ENCODE peak calls at places on chromosomes 6 and 20, in six cellular contexts. M is GM12878, G is K562, Y is HepG2, J is SK-N-SH, N is H1. F is an unnamed sample.

GRCh38 chr6:113082691-113083090 is 735.6 kb downstream of the RFPL4B start:
- DNase-seq in M (no peak), G (no peak), Y (no peak), J (no peak), N (no peak), F (no peak)

GRCh38 chr6:84645563-84646266 is 118.7 kb downstream of the TBX18 start:
- DNase-seq in M (no peak), G (no peak), Y (no peak), J (no peak), N (no peak), F (no peak)

GRCh38 chr20:53981752-53982437 is 88.5 kb downstream of the BCAS1 start:
- DNase-seq in M (no peak), G (no peak), Y (no peak), J (no peak), N (no peak), F (no peak)

GRCh38 chr20:7291946-7292345 is 524.5 kb downstream of the BMP2 start:
- DNase-seq in M (no peak), G (no peak), Y (no peak), J (no peak), N (no peak), F (no peak)

GRCh38 chr6:158628542-158628941 is 16.0 kb downstream of the DYNLT1 start:
- DNase-seq in M (no peak), G (no peak), Y (no peak), J (no peak), N (no peak), F (no peak)

GRCh38 chr20:57426831-57427230 is 35.6 kb downstream of the RBM38 start:
- DNase-seq in M (no peak), G (no peak), Y (no peak), J (no peak), N (no peak), F (no peak)

GRCh38 chr6:135993321-135993720 is 141.8 kb downstream of the PDE7B start:
- DNase-seq in M (no peak), G (no peak), Y (no peak), J (no peak), N (no peak), F (no peak)

GRCh38 chr6:71444222-71444621 is 155.6 kb downstream of the OGFRL1 start:
- DNase-seq in M (no peak), G (no peak), Y (peak), J (no peak), N (no peak), F (no peak)

GRCh38 chr6:40308533-40309306 is 278.4 kb downstream of the LRFN2 start:
- DNase-seq in M (peak), G (peak), Y (peak), J (peak), N (peak), F (peak)

GRCh38 chr20:24504331-24505285 is 35.2 kb downstream of the SYNDIG1 start:
- DNase-seq in M (no peak), G (no peak), Y (no peak), J (no peak), N (no peak), F (no peak)

GRCh38 chr6:50952092-50952932 is 133.6 kb downstream of the TFAP2B start:
- DNase-seq in M (no peak), G (peak), Y (no peak), J (no peak), N (no peak), F (no peak)

GRCh38 chr6:78611886-78612480 is 255.4 kb upstream of the IRAK1BP1 start:
- DNase-seq in M (no peak), G (peak), Y (peak), J (peak), N (no peak), F (no peak)

GRCh38 chr6:28968476-28968875 is 36.6 kb downstream of the ZNF311 start:
- DNase-seq in M (no peak), G (no peak), Y (no peak), J (no peak), N (no peak), F (no peak)

GRCh38 chr20:36544134-36545018 is 3.1 kb downstream of the MYL9 start:
- DNase-seq in M (no peak), G (no peak), Y (no peak), J (no peak), N (no peak), F (no peak)

GRCh38 chr6:127554435-127555006 is 22.5 kb upstream of the C6orf58 start:
- DNase-seq in M (no peak), G (no peak), Y (peak), J (peak), N (no peak), F (peak)

GRCh38 chr6:13859871-13860555 is 45.7 kb upstream of the MCUR1 start:
- DNase-seq in M (no peak), G (no peak), Y (no peak), J (peak), N (no peak), F (no peak)

GRCh38 chr6:89999154-89999553 is 104.9 kb downstream of the GJA10 start:
- DNase-seq in M (no peak), G (peak), Y (no peak), J (no peak), N (no peak), F (peak)

GRCh38 chr6:121839891-121840290 is 404.4 kb downstream of the GJA1 start:
- DNase-seq in M (no peak), G (no peak), Y (no peak), J (no peak), N (no peak), F (no peak)

GRCh38 chr6:138403324-138403800 is 661 bp upstream of the HEBP2 start:
- DNase-seq in M (no peak), G (peak), Y (no peak), J (peak), N (no peak), F (peak)

GRCh38 chr20:56897318-56897962 is 268.3 kb downstream of the TFAP2C start:
- DNase-seq in M (no peak), G (no peak), Y (no peak), J (no peak), N (no peak), F (no peak)

GRCh38 chr6:12957321-12958051 is 240.9 kb downstream of the PHACTR1 start:
- DNase-seq in M (no peak), G (no peak), Y (no peak), J (peak), N (no peak), F (peak)

GRCh38 chr20:46286380-46286779 is 21.9 kb downstream of the CDH22 start:
- DNase-seq in M (no peak), G (no peak), Y (no peak), J (no peak), N (no peak), F (no peak)

GRCh38 chr20:42846784-42847490 is 342.8 kb downstream of the PTPRT start:
- DNase-seq in M (no peak), G (no peak), Y (no peak), J (no peak), N (no peak), F (no peak)

GRCh38 chr6:30885999-30886896 is 1.9 kb downstream of the DDR1 start:
- DNase-seq in M (no peak), G (peak), Y (peak), J (peak), N (peak), F (no peak)

GRCh38 chr20:64164123-64164836 is at the start of gene MYT1:
- DNase-seq in M (no peak), G (no peak), Y (no peak), J (peak), N (no peak), F (no peak)

GRCh38 chr6:33761922-33762629 is 15.4 kb upstream of the IP6K3 start:
- DNase-seq in M (no peak), G (peak), Y (peak), J (peak), N (no peak), F (peak)

GRCh38 chr6:168149015-168149414 is 70.0 kb upstream of the FRMD1 start:
- DNase-seq in M (no peak), G (no peak), Y (no peak), J (no peak), N (no peak), F (no peak)

GRCh38 chr20:62258499-62259293 is 20.4 kb downstream of the OSBPL2 start:
- DNase-seq in M (no peak), G (no peak), Y (no peak), J (no peak), N (no peak), F (no peak)

GRCh38 chr6:125477141-125477540 is 175.4 kb upstream of the HDDC2 start:
- DNase-seq in M (no peak), G (no peak), Y (no peak), J (no peak), N (no peak), F (no peak)

GRCh38 chr6:142886431-142887170 is 58.4 kb downstream of the HIVEP2 start:
- DNase-seq in M (peak), G (no peak), Y (peak), J (no peak), N (no peak), F (peak)

GRCh38 chr20:62411479-62412193 is 4.6 kb upstream of the CABLES2 start:
- DNase-seq in M (no peak), G (no peak), Y (peak), J (no peak), N (no peak), F (no peak)

GRCh38 chr6:131931063-131931745 is 20.0 kb downstream of the CCN2 start:
- DNase-seq in M (no peak), G (no peak), Y (no peak), J (no peak), N (no peak), F (no peak)

GRCh38 chr6:126344181-126344580 is 4.3 kb downstream of the CENPW start:
- DNase-seq in M (no peak), G (no peak), Y (no peak), J (no peak), N (no peak), F (no peak)

GRCh38 chr6:113672691-113673149 is 184.4 kb upstream of the MARCKS start:
- DNase-seq in M (no peak), G (no peak), Y (peak), J (peak), N (no peak), F (no peak)

GRCh38 chr6:53825514-53826321 is 30.9 kb downstream of the LRRC1 start:
- DNase-seq in M (no peak), G (no peak), Y (no peak), J (no peak), N (no peak), F (no peak)

DNA sequence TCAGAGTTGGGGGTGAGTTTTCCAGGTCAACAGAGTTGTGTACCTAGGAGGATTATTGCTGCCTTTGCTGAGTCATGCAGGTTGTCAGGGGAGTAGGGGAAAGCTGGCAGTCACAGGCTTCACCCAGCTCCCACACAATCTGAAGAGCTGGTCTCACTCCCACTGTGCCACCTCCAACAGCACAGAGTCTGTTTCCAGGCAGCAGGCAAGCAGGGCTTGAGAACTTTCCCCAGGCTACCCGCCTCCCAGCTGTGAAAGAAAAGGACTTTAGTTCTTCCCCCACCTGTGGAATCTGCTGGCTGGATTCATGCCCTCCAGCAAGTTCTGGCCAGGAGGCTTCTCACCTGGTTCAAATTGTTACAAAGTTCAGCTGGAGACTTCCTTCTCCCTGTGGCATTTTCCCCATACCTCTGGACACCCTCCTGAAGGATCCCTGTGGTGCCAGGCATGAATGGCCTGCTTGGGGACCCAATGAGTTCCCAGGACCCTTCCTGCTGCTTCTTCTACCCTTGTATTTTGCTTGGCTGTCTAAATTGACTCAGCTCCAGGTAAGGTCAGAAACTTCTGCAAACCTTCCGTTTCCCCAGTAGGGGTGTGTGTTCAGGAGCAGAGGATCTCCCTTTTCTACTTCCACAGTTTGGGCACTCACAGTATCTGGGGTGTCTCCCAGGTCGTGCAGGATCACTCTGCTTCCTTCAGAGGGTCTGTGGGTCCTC is 378.1 kb upstream of the MAN1A1 start:
- DNase-seq in M (no peak), G (no peak), Y (peak), J (no peak), N (no peak), F (no peak)
- TF ChIP-seq GABPA in M (no peak), G (no peak), Y (no peak), J (no peak), N (no peak), F (no peak)

DNA sequence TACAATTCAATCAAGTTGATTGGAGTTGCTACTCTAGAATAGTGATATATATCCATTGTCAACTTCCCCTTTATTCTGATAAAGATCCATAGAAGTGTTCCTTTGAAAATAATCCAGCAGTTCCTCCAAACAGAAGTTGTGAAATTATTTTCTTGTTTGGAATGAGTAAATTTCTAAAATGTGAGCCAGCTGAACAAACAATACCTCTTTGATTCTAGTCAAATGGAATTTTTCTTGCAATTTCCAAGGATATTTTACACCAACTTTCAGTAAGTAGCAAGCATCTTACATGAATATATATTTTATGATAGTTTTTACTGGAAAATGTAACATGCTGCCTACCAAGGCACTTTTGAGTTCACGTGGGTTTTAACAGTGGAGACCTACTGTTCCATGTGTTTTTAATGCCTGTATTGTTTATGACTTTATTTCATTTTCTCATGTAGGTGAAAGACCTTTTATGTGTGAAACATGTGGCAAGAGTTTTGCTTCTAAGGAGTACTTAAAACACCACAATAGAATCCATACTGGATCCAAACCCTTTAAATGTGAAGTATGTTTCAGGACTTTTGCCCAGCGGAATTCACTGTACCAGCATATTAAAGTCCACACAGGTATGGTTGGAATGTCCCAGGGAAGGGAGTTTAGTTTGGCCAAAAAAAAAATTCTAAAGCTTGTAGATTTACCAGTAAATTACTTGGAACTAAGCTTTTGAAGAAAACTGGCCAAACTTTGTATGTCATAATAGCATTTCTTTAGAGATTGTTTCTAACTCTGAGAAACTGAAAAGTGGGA is 6.5 kb downstream of the GZF1 start:
- DNase-seq in M (no peak), G (no peak), Y (no peak), J (no peak), N (no peak), F (no peak)
- TF ChIP-seq GABPA in M (no peak), G (no peak), Y (no peak), J (no peak), N (no peak), F (no peak)

DNA sequence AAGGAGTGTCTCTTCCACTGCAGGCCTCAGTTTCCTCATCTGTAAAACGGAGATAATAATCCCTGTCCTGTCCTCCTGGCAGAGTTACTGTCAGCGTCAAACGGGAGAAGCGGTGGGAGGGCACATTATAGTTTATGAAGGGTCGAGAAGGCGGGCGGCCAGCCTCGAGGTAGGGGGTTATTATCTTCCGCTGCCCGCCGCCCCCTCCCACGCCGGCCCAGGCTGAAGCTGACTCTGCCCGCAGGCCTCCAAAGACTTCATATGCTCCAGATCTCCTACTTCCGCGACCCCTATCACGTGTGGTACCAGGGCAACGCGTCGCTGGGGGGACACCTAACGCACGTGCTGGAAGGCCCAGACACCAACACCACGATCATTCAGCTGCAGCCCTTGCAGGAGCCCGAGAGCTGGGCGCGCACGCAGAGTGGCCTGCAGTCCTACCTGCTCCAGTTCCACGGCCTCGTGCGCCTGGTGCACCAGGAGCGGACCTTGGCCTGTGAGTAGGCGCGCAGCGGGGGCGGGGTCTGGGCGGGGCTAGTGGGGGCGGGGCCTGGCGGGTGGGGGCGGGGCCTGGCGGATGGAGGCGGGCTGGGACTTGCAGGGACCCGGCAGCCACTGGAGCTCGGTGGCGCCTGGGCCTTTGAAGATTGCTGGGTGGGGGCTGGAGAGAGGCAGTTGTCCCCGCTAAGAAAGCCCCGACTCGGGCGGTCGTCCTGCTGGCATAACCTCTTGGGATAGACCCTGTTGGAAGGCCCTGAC is 2.8 kb downstream of the PROCR start:
- DNase-seq in M (no peak), G (peak), Y (peak), J (peak), N (no peak), F (no peak)
- TF ChIP-seq GABPA in M (no peak), G (no peak), Y (no peak), J (no peak), N (peak), F (no peak)

GRCh38 chr20:50314326-50314725 is 123.7 kb downstream of the CEBPB start:
- DNase-seq in M (no peak), G (no peak), Y (no peak), J (no peak), N (no peak), F (no peak)
- TF ChIP-seq GABPA in M (no peak), G (no peak), Y (no peak), J (no peak), N (no peak), F (no peak)

DNA sequence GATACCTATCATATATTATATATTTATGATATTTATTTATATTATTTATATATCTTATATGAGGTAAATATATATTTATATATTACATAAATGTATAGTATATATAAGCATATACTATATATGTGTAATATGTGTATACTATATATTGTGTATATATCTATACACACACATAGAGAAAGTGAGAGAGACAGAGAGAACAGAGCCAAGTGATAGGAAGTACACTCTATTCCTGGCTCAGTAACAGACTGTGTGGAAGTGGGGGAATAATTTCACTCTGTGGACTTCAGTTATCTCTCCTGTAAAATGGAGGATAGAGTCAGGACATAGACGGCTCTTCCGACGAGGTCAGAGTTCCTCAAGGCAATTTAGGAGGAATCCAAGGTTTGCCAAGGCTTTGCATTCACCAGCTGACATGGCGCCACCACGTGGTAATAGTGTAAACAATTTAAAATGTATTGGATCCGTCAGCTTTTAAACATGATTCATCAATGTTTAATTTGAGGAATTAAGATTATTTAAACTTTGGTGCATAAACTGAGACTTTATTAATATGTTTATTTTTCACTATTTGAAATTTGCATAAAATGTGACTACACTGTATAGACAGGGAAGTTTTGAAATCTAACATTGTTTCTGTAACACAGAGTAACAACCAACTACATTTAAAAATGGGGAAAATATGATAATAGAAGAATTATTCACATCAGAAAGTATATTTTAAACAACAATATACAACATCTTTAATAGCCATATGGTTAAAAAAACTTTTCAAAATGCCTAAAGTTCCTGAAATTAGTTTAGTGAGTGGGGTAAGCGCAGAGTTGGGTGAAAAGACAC is 75.4 kb upstream of the TMEM244 start:
- DNase-seq in M (peak), G (peak), Y (peak), J (no peak), N (peak), F (peak)
- TF ChIP-seq GABPA in M (no peak), G (no peak), Y (no peak), J (no peak), N (no peak), F (no peak)

DNA sequence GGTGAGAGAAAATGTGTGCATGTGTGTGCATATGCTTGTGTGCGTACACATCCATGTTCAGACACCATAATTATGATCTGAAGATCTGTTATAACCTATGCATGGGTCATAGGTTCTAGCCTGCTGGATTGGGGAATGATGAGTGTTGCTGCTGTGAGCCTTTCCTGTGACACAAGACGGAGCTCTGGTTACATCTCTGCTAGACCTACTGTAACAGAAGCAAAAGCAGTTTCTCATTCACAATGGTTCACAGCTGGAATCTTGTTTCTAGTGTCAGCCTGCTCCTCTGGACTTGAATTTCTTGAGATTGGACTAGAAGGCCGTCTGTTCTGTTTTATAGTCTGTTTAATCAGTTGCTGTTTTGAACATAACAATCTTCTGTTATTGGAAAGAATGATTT is 40.1 kb downstream of the DEFB114 start:
- DNase-seq in M (no peak), G (no peak), Y (no peak), J (no peak), N (no peak), F (no peak)
- TF ChIP-seq GABPA in M (no peak), G (no peak), Y (no peak), J (no peak), N (no peak), F (no peak)

DNA sequence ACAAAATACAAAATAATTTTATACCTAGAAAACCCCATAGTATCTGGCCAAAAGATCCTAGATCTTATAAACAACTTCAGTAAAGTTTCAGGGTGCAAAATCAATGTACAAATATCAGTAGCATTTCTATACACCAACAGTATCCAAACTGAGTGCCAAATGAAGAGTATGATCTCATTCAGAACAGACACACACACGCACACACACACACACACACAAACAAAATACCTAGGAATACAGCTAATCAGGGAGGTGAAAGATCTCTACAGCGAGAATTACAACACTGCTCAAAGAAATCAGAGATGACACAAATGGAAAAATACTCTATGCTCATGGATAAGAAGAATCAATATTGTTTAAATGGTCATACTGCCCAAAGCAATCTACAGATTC is 49.2 kb downstream of the TOMM6 start:
- DNase-seq in M (no peak), G (no peak), Y (no peak), J (no peak), N (no peak), F (no peak)
- TF ChIP-seq GABPA in M (no peak), G (no peak), Y (no peak), J (no peak), N (no peak), F (no peak)

F was measured in HL-60.